ENCODE peak calls at places on chromosomes 4 and X, in five cellular contexts. Z, D, I, T and X are unnamed samples.

GRCh38 chrX:131729295-131729694 is 185.4 kb downstream of the OR13H1 start:
- DNase-seq in I (no peak), T (peak), D (no peak), Z (peak), X (no peak)

GRCh38 chr4:180675368-180675675 is 1567.9 kb upstream of the TENM3 start:
- DNase-seq in T (no peak), Z (no peak), D (no peak), I (no peak), X (no peak)

GRCh38 chrX:2897311-2897689 is 31.8 kb downstream of the ARSD start:
- DNase-seq in Z (no peak), T (no peak), D (no peak), I (no peak), X (no peak)

GRCh38 chrX:95427389-95427788 is 1257.3 kb upstream of the DIAPH2 start:
- DNase-seq in Z (no peak), D (no peak), I (no peak), T (peak), X (no peak)

GRCh38 chrX:25079020-25079419 is 63.3 kb upstream of the ARX start:
- DNase-seq in I (no peak), D (no peak), T (no peak), Z (no peak), X (no peak)

GRCh38 chr4:121070696-121071639 is 1.4 kb downstream of the NDNF start:
- DNase-seq in I (peak), D (peak), Z (peak), T (no peak), X (peak)

GRCh38 chrX:131762802-131763234 is 218.9 kb downstream of the OR13H1 start:
- DNase-seq in I (no peak), Z (no peak), D (no peak), T (peak), X (no peak)

GRCh38 chr4:170102426-170102825 is 12.7 kb upstream of the AADAT start:
- DNase-seq in T (no peak), Z (no peak), D (no peak), I (no peak), X (no peak)

GRCh38 chrX:46648660-46649059 is 75.1 kb downstream of the CHST7 start:
- DNase-seq in T (no peak), I (no peak), Z (no peak), D (no peak), X (no peak)

GRCh38 chr4:80006935-80007744 is 65.9 kb downstream of the ANTXR2 start:
- DNase-seq in T (no peak), Z (no peak), D (no peak), I (no peak), X (no peak)

GRCh38 chrX:14398725-14399124 is 130.6 kb upstream of the GLRA2 start:
- DNase-seq in D (no peak), T (peak), I (peak), Z (no peak), X (no peak)

DNA sequence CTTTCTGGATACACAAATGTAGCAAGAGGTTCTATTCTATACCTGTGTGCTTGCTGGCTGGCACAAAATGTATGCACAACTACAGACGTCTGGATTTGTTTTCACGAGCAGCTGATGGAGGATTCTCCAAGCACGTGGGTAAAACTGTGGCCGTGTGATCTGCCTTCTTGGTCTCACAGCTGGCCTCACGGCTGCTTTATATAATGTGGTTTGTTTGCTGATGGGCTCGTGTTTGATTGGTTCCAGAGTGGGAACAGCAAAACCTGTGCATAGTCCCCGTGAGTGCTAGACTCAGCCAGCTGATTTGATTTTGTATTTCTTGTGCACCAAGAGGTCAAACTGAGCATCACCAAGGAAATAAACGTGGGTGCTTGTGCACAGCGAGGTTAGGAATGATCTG is 262.6 kb upstream of the RPS6KA3 start:
- DNase-seq in Z (no peak), D (no peak), I (no peak), T (no peak), X (no peak)
- TF ChIP-seq CTCF in Z (no peak), D (no peak), I (no peak), T (no peak), X (no peak)

DNA sequence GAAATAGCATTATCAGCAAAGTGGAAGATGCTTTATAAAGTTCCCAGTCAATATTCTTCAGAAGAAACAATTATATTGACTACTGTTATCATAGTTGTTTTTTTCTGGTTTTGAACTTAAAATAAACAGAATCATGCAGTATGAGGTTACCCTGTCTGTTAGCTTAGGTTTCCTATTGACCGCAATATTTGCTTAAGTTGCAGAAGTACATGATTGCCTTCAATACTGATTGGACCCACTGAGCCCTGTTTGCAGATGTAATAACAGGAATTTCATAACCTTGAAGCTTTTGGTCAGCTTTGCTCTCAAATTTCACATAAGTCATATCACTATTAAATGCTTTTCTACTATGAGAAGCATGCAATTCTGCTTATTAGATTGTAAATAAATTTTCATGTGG is 229.1 kb upstream of the FSTL5 start:
- DNase-seq in Z (no peak), I (no peak), T (no peak), D (no peak), X (no peak)
- TF ChIP-seq CTCF in Z (no peak), I (no peak), T (no peak), D (no peak), X (no peak)

GRCh38 chrX:11908371-11908770 is 150.3 kb downstream of the MSL3 start:
- DNase-seq in Z (no peak), I (no peak), D (no peak), T (peak), X (no peak)
- TF ChIP-seq CTCF in Z (no peak), I (no peak), D (peak), T (peak), X (peak)

GRCh38 chr4:154254999-154255398 is 236.6 kb downstream of the DCHS2 start:
- DNase-seq in I (no peak), D (no peak), T (peak), Z (no peak), X (no peak)
- TF ChIP-seq CTCF in I (no peak), D (no peak), T (peak), Z (no peak), X (no peak)

GRCh38 chr4:15882675-15883086 is 55.9 kb downstream of the FGFBP1 start:
- DNase-seq in I (peak), Z (no peak), T (peak), D (no peak), X (peak)
- TF ChIP-seq CTCF in I (peak), Z (peak), T (peak), D (peak), X (peak)

DNA sequence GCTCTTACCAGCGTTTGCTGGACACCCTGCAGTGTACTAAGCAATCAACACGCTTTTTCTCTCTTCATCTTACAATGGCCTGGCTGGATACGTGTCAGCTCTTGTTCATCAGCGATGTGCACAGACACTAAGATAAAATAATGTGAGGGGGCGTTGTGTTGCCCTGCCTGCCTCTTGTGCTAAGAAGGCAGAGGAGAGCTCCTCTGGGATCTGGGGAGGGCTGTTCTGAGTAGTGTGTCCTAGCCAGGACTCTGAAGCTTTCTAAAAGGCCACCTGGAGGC is 49.7 kb downstream of the NELFA start:
- DNase-seq in D (no peak), I (no peak), Z (no peak), T (no peak), X (no peak)
- TF ChIP-seq CTCF in D (no peak), I (no peak), Z (no peak), T (no peak), X (no peak)